ENCODE peak calls at places on chromosomes 4 and X, in four cellular contexts. One of them, this sample, is unnamed.

GRCh38 chr4:108738307-108738706 is 24.5 kb downstream of the ETNPPL start:
- DNase-seq in heart right ventricle: no peak
- DNase-seq in AG04450: no peak
- DNase-seq in GM03348: no peak
- DNase-seq in this sample: no peak

GRCh38 chr4:26953361-26953760 is 92.7 kb downstream of the STIM2 start:
- DNase-seq in heart right ventricle: no peak
- DNase-seq in AG04450: no peak
- DNase-seq in GM03348: no peak
- DNase-seq in this sample: no peak

GRCh38 chr4:174120446-174121142 is 162.9 kb downstream of the FBXO8 start:
- DNase-seq in heart right ventricle: peak; percentile 67
- DNase-seq in AG04450: peak; percentile 27
- DNase-seq in GM03348: peak; percentile 80
- DNase-seq in this sample: peak; percentile 46

GRCh38 chrX:137424679-137425078 is 141.2 kb upstream of the ZIC3 start:
- DNase-seq in heart right ventricle: no peak
- DNase-seq in AG04450: no peak
- DNase-seq in GM03348: no peak
- DNase-seq in this sample: no peak

GRCh38 chrX:47285762-47286320 is 53.0 kb downstream of the USP11 start:
- DNase-seq in heart right ventricle: no peak
- DNase-seq in AG04450: no peak
- DNase-seq in GM03348: peak; percentile 13
- DNase-seq in this sample: no peak

GRCh38 chr4:2729533-2729875 is 26.6 kb downstream of the TNIP2 start:
- DNase-seq in heart right ventricle: no peak
- DNase-seq in AG04450: no peak
- DNase-seq in GM03348: no peak
- DNase-seq in this sample: no peak

GRCh38 chr4:51906167-51906647 is 63.3 kb downstream of the DCUN1D4 start:
- DNase-seq in heart right ventricle: no peak
- DNase-seq in AG04450: no peak
- DNase-seq in GM03348: no peak
- DNase-seq in this sample: no peak

GRCh38 chr4:1053080-1053661 is 41.7 kb downstream of the FGFRL1 start:
- DNase-seq in heart right ventricle: no peak
- DNase-seq in AG04450: peak; percentile 69
- DNase-seq in GM03348: peak; percentile 80
- DNase-seq in this sample: no peak

GRCh38 chrX:9352683-9353430 is 112.0 kb upstream of the TBL1X start:
- DNase-seq in heart right ventricle: no peak
- DNase-seq in AG04450: no peak
- DNase-seq in GM03348: peak; percentile 54
- DNase-seq in this sample: no peak

GRCh38 chrX:38552721-38553120 is 8.6 kb upstream of the TSPAN7 start:
- DNase-seq in heart right ventricle: no peak
- DNase-seq in AG04450: no peak
- DNase-seq in GM03348: no peak
- DNase-seq in this sample: no peak

This sample was measured in HFF-Myc.